ENCODE peak calls at places on chromosomes 16 and 17, in eight cellular contexts. J is tibial artery, E is lower leg skin, B is DND-41, Q is esophagus squamous epithelium, O is endodermal cell, M is activated B cell treated with CpG ODN at 0.5 μM for 24 hours, I is RWPE1. C is an unnamed sample.

GRCh38 chr17:17724991-17725852 is 44.0 kb downstream of the RAI1 start:
- DNase-seq in Q (no peak), I (no peak), E (no peak), J (no peak), M (no peak), O (peak), B (no peak), C (no peak)

GRCh38 chr16:9012848-9013507 is 49.3 kb upstream of the USP7 start:
- DNase-seq in E (no peak), O (peak), I (no peak), B (no peak), Q (no peak), J (no peak), M (no peak), C (peak)

GRCh38 chr17:31533546-31534155 is 142.2 kb downstream of the RAB11FIP4 start:
- DNase-seq in B (peak), M (no peak), I (peak), E (no peak), O (peak), Q (no peak), J (no peak), C (no peak)

GRCh38 chr17:78725448-78726021 is 56.5 kb downstream of the CYTH1 start:
- DNase-seq in M (no peak), I (no peak), J (no peak), O (no peak), Q (no peak), E (no peak), B (peak), C (no peak)

GRCh38 chr16:82317411-82318168 is 147.6 kb upstream of the MPHOSPH6 start:
- DNase-seq in M (no peak), Q (no peak), O (no peak), B (no peak), I (no peak), J (no peak), E (no peak), C (no peak)

GRCh38 chr17:76493505-76494167 is 7.6 kb downstream of the RHBDF2 start:
- DNase-seq in J (no peak), I (no peak), O (no peak), M (peak), Q (no peak), E (no peak), B (peak), C (no peak)

GRCh38 chr16:11292076-11292748 is 11.1 kb upstream of the PRM1 start:
- DNase-seq in I (no peak), B (no peak), O (no peak), Q (no peak), J (no peak), E (no peak), M (no peak), C (no peak)

GRCh38 chr17:1111599-1112443 is 68.0 kb downstream of the ABR start:
- DNase-seq in J (no peak), O (no peak), B (no peak), E (no peak), M (no peak), I (no peak), Q (no peak), C (no peak)

GRCh38 chr17:78130439-78131101 is at the start of gene TMC8:
- DNase-seq in Q (no peak), E (no peak), B (peak), J (peak), M (no peak), I (no peak), O (peak), C (no peak)

GRCh38 chr17:78387982-78388941 is 9.8 kb downstream of the PGS1 start:
- DNase-seq in I (no peak), M (no peak), E (no peak), Q (no peak), B (no peak), J (peak), O (peak), C (no peak)

GRCh38 chr17:45396496-45397205 is 36.0 kb downstream of the ARHGAP27 start:
- DNase-seq in M (no peak), Q (no peak), E (no peak), I (no peak), O (no peak), B (no peak), J (no peak), C (no peak)

GRCh38 chr17:42639484-42640474 is 19.3 kb upstream of the TUBG2 start:
- DNase-seq in Q (no peak), O (no peak), J (no peak), E (no peak), I (no peak), M (no peak), B (no peak), C (no peak)

GRCh38 chr17:40915199-40915661 is 22.2 kb downstream of the KRT23 start:
- DNase-seq in M (no peak), J (no peak), Q (no peak), B (no peak), E (no peak), I (peak), O (no peak), C (no peak)

GRCh38 chr16:65176603-65177002 is 54.7 kb upstream of the CDH11 start:
- DNase-seq in J (no peak), M (no peak), E (no peak), O (no peak), Q (no peak), I (no peak), B (no peak), C (no peak)

GRCh38 chr17:7560172-7561027 is 1.3 kb upstream of the SENP3 start:
- DNase-seq in E (no peak), I (no peak), J (peak), Q (no peak), O (peak), M (peak), B (no peak), C (peak)

GRCh38 chr17:45170976-45171337 is 9.3 kb downstream of the HEXIM2 start:
- DNase-seq in B (no peak), E (peak), M (no peak), I (peak), J (peak), Q (no peak), O (peak), C (no peak)

GRCh38 chr16:3591436-3591803 is 14.2 kb upstream of the NLRC3 start:
- DNase-seq in O (no peak), Q (no peak), M (no peak), I (no peak), B (no peak), J (no peak), E (no peak), C (no peak)

GRCh38 chr16:11035096-11035495 is 90.7 kb downstream of the CLEC16A start:
- DNase-seq in B (no peak), O (no peak), I (no peak), J (no peak), E (no peak), Q (no peak), M (no peak), C (no peak)

GRCh38 chr16:11683140-11683539 is 14.9 kb downstream of the SNN start:
- DNase-seq in I (no peak), Q (no peak), O (no peak), E (no peak), J (no peak), B (no peak), M (peak), C (no peak)

DNA sequence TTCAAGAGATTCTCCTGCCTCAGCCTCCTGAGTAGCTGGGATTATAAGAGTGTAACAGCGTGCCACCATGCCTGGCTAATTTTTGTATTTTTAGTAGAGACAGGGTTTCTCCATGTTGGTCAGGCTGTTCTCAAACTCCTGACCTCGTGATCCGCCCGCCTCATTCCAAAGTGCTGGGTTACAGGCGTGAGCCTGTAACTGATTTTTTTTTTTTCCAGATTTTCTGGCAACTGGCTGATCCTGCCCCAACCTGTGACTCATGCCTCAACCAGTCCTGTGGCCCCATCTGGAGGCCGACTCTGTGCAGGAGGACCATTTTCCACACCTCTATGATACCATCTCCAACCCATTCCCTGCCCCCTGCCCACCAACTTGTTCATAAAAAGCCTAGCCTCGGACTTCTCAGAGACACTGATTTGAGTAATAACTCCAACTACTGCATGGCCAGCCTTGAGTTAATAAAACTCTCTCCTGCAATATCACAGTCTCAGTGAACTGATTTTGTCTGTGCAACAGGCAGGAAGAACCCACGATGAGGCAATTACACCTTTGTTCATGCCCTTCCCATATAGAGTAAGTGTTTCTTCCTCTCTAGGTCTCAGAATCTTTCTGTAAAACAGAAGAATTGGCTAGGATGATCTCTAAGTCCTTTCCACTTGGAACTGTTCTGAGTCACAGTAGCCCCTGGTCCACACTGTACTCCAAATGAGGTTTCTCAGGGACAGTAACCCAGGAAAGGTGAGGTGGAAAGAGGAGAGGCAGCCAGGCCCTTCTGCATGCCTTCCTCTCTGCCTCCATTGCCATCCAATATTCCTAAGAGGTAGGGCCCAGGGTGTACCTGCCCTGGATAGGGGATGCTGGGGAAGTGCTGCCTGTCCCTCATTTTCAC is 8.8 kb upstream of the CNOT1 start:
- DNase-seq in B (no peak), E (peak), Q (no peak), M (no peak), J (no peak), I (peak), O (peak), C (no peak)
- TF ChIP-seq CTCF in B (no peak), E (no peak), Q (peak), M (no peak), J (no peak), I (peak), O (peak), C (no peak)

DNA sequence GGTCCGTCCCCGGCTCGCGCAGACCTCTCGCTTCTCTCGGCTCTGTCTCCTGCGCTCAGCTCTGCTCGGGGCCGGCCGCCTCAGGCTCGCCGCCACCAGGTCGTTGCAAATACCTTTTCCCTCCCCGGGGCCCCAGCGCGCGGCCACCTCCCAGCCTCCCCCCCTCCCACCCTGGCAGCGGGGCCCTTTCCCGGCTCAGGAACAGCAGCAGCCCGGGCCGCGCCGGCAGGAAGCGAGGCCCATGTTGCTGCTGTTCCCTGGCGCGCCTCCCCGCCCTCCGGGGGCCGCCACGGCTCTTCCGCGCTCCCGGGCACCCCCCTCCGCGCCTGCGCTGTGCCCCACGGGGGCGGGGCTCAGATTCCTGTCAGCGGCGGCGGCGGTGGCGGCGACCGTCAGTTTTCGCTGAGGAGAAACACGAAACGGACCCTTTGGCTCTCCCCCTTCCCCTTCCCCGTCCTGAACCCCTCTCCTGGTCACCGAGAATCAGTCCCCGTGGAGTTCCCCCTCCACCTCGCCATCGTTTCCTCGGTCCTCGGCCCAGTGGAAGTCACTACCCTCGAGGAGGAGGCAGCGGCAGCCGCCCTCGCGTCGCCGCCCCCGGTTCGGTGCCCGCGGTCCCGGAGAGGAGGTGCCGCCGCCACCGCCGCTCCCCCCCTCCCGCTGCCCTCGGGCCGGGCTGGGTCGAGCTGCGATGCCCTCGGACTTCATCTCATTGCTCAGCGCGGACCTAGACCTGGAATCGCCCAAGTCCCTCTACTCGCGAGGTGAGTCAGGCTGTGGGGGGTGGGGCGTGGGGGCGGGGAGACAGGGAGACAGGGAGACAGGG is at the start of gene NFAT5:
- DNase-seq in I (peak), E (peak), B (peak), M (peak), Q (peak), J (peak), O (peak), C (peak)
- TF ChIP-seq CTCF in I (no peak), E (no peak), B (no peak), M (no peak), Q (no peak), J (no peak), O (peak), C (peak)

DNA sequence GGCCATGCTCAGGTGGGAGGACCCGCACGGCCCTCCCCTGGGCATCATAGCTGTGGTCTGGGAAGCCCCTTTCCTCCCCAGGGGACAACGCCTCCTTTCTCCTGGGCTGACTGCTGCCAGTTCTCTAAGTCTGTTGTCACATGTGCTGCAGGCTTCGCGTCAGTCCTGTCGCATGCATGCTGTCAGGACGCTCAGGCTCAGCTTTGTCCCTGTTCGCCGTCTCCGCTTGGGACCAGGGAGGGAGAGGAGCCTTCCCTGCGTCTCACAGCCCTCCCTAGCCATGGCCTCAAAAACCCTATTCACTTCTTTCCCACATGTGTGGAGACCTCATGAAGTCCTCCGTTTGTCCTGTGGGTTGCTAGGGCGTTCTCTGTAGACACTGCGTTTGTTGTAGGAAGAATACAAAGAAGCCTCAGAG is 21.4 kb downstream of the LDHD start:
- DNase-seq in B (no peak), E (no peak), J (no peak), M (no peak), I (no peak), Q (no peak), O (peak), C (no peak)
- TF ChIP-seq CTCF in B (peak), E (no peak), J (no peak), M (no peak), I (no peak), Q (no peak), O (peak), C (no peak)

DNA sequence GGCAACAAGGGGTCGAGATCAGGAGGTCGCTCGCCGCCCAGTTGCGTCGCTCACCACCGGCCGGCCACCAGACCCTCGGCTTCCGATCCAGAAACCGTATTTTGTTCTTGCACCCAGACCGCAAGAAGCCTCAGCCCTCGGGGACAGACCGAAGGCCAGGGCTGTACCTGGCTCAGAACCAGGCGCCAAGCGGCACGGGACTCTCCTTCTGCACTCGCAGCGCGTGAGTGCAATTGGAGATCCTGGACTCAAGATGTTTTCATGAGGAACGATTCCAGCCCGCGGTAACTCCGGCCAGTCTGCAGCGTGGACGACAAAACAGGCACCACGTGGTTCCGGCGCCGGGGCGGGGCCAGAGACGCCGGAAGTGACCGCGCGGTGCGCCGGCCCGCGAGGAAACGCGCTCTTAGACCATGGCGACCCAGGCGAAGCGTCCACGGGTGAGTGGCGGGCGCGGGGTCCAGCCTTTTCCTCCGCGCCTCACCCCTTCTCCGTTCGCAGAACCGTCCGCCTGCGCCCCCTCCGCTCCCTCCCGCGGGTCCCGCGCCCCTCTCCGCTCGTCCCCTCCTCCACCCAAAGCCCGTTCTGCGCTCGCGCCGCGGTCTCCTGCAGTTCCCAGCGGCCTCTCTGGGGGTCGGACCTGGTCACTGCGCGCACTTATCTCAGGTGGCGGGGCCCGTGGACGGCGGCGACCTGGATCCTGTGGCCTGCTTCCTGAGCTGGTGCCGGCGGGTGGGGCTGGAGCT is at the start of gene SETD6:
- DNase-seq in I (peak), M (peak), B (no peak), Q (no peak), O (peak), E (peak), J (peak), C (peak)
- TF ChIP-seq CTCF in I (peak), M (no peak), B (no peak), Q (peak), O (peak), E (no peak), J (no peak), C (peak)

GRCh38 chr16:4616047-4616811 is 1.5 kb upstream of the UBALD1 start:
- DNase-seq in O (peak), J (peak), E (peak), B (peak), Q (peak), M (peak), I (peak), C (peak)
- TF ChIP-seq CTCF in O (peak), J (no peak), E (no peak), B (peak), Q (peak), M (no peak), I (peak), C (peak)

GRCh38 chr16:78458588-78458987 is 359.1 kb downstream of the WWOX start:
- DNase-seq in J (no peak), I (no peak), M (no peak), E (no peak), B (no peak), O (no peak), Q (no peak), C (no peak)
- TF ChIP-seq CTCF in J (no peak), I (no peak), M (no peak), E (no peak), B (peak), O (peak), Q (no peak), C (peak)

DNA sequence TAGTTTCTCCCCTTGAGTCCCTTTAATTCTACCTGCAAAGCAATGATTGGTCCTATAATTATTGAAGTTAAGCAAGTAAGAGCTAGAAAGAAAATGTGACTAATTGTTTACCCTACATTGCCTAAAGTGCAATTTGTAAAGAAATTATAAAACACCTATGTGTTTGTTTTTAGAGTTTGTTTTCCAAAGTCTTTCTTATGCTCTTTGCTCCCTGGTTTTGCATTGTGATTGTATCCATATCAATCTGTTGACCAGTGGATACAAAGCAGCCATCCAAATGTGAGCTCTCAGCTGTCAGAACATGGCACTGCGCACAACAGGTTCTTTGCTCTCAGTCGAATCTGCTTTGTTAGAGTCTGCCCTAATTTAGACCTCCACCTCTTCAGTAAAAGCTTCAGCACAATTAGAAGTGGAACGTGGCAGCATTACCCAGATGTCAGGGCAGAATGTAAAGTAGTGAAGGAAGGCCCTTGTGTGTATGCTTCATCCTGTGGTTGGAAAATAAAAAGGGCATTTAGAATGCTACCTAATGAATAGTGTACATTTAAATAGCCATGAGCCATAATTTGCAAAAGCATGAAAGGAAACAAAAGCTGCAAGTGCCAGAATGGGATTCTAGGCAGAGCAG is 70.5 kb downstream of the AATF start:
- DNase-seq in Q (no peak), O (no peak), E (no peak), B (no peak), J (no peak), M (no peak), I (no peak), C (no peak)
- TF ChIP-seq CTCF in Q (no peak), O (no peak), E (no peak), B (no peak), J (no peak), M (no peak), I (no peak), C (no peak)

DNA sequence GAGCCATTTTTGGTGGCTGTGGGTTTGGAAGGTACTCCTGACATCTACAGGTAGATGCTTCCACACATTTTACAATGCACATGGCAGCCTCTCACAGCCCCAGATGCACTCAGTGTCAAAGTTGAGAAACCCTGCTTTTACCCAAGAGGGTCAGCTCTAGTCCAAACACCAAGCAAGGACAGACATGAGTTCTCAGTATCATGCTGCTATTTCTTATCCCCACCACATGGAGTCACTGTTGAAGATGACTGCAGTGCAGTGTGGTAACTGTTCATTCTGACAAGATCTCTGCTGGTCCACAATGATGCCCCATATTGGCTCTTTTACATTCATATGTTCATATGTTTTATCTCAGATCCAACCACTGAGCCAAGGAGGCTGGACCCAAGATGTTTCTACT is 50.5 kb upstream of the SALL1 start:
- DNase-seq in J (no peak), M (no peak), Q (no peak), E (no peak), O (no peak), I (no peak), B (no peak), C (no peak)
- TF ChIP-seq CTCF in J (no peak), M (no peak), Q (no peak), E (no peak), O (peak), I (no peak), B (peak), C (no peak)

C was measured in progenitor cell of endocrine pancreas.